ENCODE peak calls at places on chromosomes 7 and 10, in five cellular contexts. W, S, C, R and F are unnamed samples.

GRCh38 chr10:130804778-130805634 is 506.5 kb downstream of the TCERG1L start:
- DNase-seq in W (no peak), S (no peak), C (no peak), R (no peak), F (no peak)

GRCh38 chr7:103551006-103551405 is 105.0 kb upstream of the SLC26A5 start:
- DNase-seq in W (no peak), S (no peak), C (no peak), R (no peak), F (no peak)

GRCh38 chr10:29295813-29296212 is 6.9 kb downstream of the LYZL1 start:
- DNase-seq in W (no peak), S (no peak), C (no peak), R (no peak), F (no peak)

GRCh38 chr10:125017547-125018298 is 75.8 kb downstream of the ZRANB1 start:
- DNase-seq in W (no peak), S (peak), C (no peak), R (no peak), F (no peak)

GRCh38 chr7:117673839-117674238 is 194.0 kb downstream of the CFTR start:
- DNase-seq in W (no peak), S (no peak), C (peak), R (no peak), F (peak)

GRCh38 chr7:44783407-44783806 is 13.1 kb upstream of the PPIA start:
- DNase-seq in W (no peak), S (no peak), C (no peak), R (no peak), F (no peak)

GRCh38 chr10:110843031-110843430 is 28.7 kb upstream of the PDCD4 start:
- DNase-seq in W (peak), S (no peak), C (peak), R (no peak), F (no peak)

GRCh38 chr7:155591055-155591750 is 44.8 kb upstream of the CNPY1 start:
- DNase-seq in W (no peak), S (no peak), C (no peak), R (no peak), F (no peak)

GRCh38 chr7:33979807-33980355 is 74.5 kb downstream of the BMPER start:
- DNase-seq in W (no peak), S (no peak), C (peak), R (no peak), F (peak)

GRCh38 chr10:99438890-99439289 is 8.5 kb upstream of the GOT1 start:
- DNase-seq in W (no peak), S (no peak), C (no peak), R (no peak), F (no peak)

GRCh38 chr10:122239578-122240257 is 31.4 kb upstream of the BTBD16 start:
- DNase-seq in W (no peak), S (no peak), C (peak), R (peak), F (peak)

GRCh38 chr10:7945469-7946187 is 108.9 kb upstream of the GATA3 start:
- DNase-seq in W (no peak), S (no peak), C (no peak), R (no peak), F (peak)

GRCh38 chr10:58856508-58857240 is 319.8 kb upstream of the PHYHIPL start:
- DNase-seq in W (no peak), S (no peak), C (no peak), R (peak), F (peak)

GRCh38 chr7:22482476-22482875 is 17.5 kb downstream of the STEAP1B start:
- DNase-seq in W (no peak), S (peak), C (no peak), R (no peak), F (no peak)

GRCh38 chr10:110893559-110894179 is 21.9 kb downstream of the PDCD4 start:
- DNase-seq in W (no peak), S (no peak), C (peak), R (no peak), F (peak)

GRCh38 chr7:1060315-1061080 is 16.2 kb downstream of the GPR146 start:
- DNase-seq in W (peak), S (no peak), C (peak), R (peak), F (no peak)

GRCh38 chr7:22565315-22565811 is 65.4 kb upstream of the STEAP1B start:
- DNase-seq in W (no peak), S (peak), C (no peak), R (no peak), F (peak)

GRCh38 chr7:35605760-35606159 is 89.2 kb downstream of the HERPUD2 start:
- DNase-seq in W (no peak), S (no peak), C (no peak), R (no peak), F (peak)

GRCh38 chr10:49686651-49687050 is 7.2 kb downstream of the C10orf53 start:
- DNase-seq in W (no peak), S (no peak), C (no peak), R (no peak), F (no peak)

GRCh38 chr10:100731603-100732596 is 13.5 kb upstream of the PAX2 start:
- DNase-seq in W (no peak), S (peak), C (no peak), R (no peak), F (no peak)

GRCh38 chr10:21347043-21347799 is 178.3 kb downstream of the SKIDA1 start:
- DNase-seq in W (no peak), S (no peak), C (no peak), R (no peak), F (no peak)

GRCh38 chr7:36262286-36262685 is 109.2 kb downstream of the EEPD1 start:
- DNase-seq in W (no peak), S (no peak), C (no peak), R (no peak), F (no peak)

GRCh38 chr10:79140906-79141305 is 72.1 kb downstream of the ZMIZ1 start:
- DNase-seq in W (no peak), S (no peak), C (no peak), R (no peak), F (no peak)

GRCh38 chr7:102890292-102890970 is 22.4 kb upstream of the LRRC17 start:
- DNase-seq in W (no peak), S (no peak), C (peak), R (no peak), F (peak)

GRCh38 chr7:101990811-101991418 is 173.5 kb downstream of the CUX1 start:
- DNase-seq in W (peak), S (no peak), C (no peak), R (no peak), F (no peak)

GRCh38 chr10:9209105-9209798 is 1154.8 kb downstream of the GATA3 start:
- DNase-seq in W (peak), S (peak), C (peak), R (peak), F (peak)

GRCh38 chr7:128167791-128168666 is 73.0 kb upstream of the LEP start:
- DNase-seq in W (no peak), S (peak), C (no peak), R (no peak), F (no peak)

GRCh38 chr7:150823010-150823409 is 22.4 kb downstream of the TMEM176A start:
- DNase-seq in W (no peak), S (no peak), C (no peak), R (no peak), F (no peak)

GRCh38 chr7:24971333-24972165 is 8.4 kb downstream of the OSBPL3 start:
- DNase-seq in W (no peak), S (peak), C (no peak), R (no peak), F (peak)

GRCh38 chr7:38561166-38561565 is 70.0 kb downstream of the AMPH start:
- DNase-seq in W (no peak), S (no peak), C (no peak), R (no peak), F (peak)

GRCh38 chr7:148110097-148110868 is 480.3 kb upstream of the C7orf33 start:
- DNase-seq in W (no peak), S (no peak), C (peak), R (no peak), F (no peak)

GRCh38 chr7:107560898-107561516 is 2.7 kb downstream of the COG5 start:
- DNase-seq in W (no peak), S (no peak), C (no peak), R (no peak), F (no peak)

GRCh38 chr7:30091431-30092386 is 43.1 kb upstream of the MTURN start:
- DNase-seq in W (no peak), S (no peak), C (no peak), R (no peak), F (peak)

GRCh38 chr10:103932996-103933395 is 15.0 kb upstream of the STN1 start:
- DNase-seq in W (no peak), S (no peak), C (no peak), R (no peak), F (no peak)

GRCh38 chr10:4685904-4686643 is 139.9 kb upstream of the AKR1E2 start:
- DNase-seq in W (no peak), S (no peak), C (no peak), R (no peak), F (no peak)

GRCh38 chr10:58967551-58968418 is 208.7 kb upstream of the PHYHIPL start:
- DNase-seq in W (peak), S (peak), C (no peak), R (no peak), F (no peak)

GRCh38 chr10:14302035-14302434 is 28.7 kb downstream of the FRMD4A start:
- DNase-seq in W (no peak), S (no peak), C (peak), R (no peak), F (peak)
- TF ChIP-seq CTCF in W (peak), S (peak), C (peak), R (no peak), F (peak)

GRCh38 chr10:48507933-48508830 is 96.7 kb downstream of the ARHGAP22 start:
- DNase-seq in W (no peak), S (no peak), C (no peak), R (peak), F (no peak)

GRCh38 chr10:48511855-48512191 is 93.0 kb downstream of the ARHGAP22 start:
- DNase-seq in W (no peak), S (no peak), C (no peak), R (no peak), F (no peak)

GRCh38 chr10:48509061-48509772 is 95.7 kb downstream of the ARHGAP22 start:
- DNase-seq in W (no peak), S (no peak), C (no peak), R (no peak), F (no peak)

GRCh38 chr10:48511066-48511854 is 93.6 kb downstream of the ARHGAP22 start:
- DNase-seq in W (no peak), S (no peak), C (no peak), R (no peak), F (no peak)

DNA sequence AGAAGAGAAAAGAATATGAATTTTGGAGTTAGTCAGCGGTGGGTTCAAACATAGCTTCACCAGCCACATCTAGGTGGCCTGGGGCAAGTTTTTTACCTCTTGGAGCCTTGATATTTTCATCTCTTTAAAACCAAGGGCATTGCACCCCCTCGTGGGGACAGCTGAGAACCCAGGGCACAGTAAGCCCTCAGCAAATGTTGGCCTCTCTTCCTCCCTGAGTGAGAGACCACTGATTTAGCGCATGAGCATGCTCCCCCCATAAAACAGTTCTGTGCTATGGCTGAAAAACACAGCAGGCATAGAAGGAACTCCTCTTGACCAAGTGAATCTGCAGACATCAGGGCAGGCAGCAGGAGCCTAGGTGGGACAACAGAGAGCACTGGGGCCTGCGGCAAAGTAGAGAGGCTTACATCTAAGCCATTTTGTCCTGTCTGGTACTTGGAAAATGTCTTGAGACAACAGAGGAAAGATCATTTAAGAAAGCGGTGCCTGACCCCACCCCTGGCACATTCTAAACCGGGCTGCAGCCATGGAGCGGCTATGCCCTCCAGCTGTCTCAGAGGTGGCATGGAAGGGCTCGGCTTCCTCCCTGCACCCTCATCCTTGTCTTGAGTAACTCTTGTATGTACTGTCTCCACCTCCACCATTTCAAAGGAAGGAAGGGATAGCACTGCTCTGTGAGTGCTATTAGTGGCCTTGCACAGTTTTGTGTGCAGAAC is 94.7 kb downstream of the ARHGAP22 start:
- DNase-seq in W (no peak), S (no peak), C (peak), R (no peak), F (no peak)
- TF ChIP-seq CTCF in W (peak), S (no peak), C (peak), R (no peak), F (no peak)

GRCh38 chr7:65037740-65038678 is 31.5 kb upstream of the ERV3-1 start:
- DNase-seq in W (peak), S (peak), C (peak), R (peak), F (peak)
- TF ChIP-seq CTCF in W (no peak), S (peak), C (no peak), R (no peak), F (peak)

DNA sequence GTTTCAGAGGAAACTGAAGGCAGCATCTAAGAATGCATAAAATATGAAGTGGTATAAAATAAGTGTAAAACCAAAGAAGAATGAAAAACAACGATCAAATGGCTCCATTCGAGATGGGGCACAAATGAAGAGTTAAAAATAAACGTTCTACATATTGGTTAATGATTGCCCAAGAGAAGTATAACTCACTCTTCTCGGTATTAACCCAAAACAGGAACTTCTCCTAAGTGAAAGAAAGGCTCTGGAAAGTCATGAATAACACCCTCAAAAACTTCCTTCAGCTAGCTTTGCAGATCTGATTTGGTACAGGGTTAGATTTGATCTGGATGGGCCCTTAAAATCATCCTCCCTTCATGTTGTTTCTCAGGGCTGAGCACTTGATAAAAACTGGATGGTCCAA is 94.3 kb upstream of the ADO start:
- DNase-seq in W (no peak), S (no peak), C (no peak), R (no peak), F (no peak)
- TF ChIP-seq CTCF in W (no peak), S (no peak), C (no peak), R (no peak), F (no peak)

DNA sequence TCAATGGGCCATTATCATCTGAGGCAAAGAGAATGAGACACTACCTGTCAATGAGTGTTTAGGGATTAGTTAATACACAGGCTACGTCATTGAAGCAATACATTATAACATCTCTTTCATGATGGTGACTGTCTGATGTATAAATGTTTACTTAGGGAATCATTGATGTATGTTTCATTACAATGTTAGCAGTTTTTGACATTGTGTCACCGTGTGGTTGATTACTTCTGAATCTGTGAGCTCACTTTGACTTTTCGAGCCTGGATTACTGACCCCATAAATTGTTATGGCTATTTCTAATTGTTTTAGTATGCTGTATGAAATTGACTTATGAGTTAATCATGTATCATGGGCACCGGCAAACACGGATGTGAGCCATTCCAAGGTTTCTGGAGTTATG is 494.0 kb downstream of the MAGI2 start:
- DNase-seq in W (no peak), S (no peak), C (no peak), R (no peak), F (peak)
- TF ChIP-seq CTCF in W (no peak), S (no peak), C (no peak), R (no peak), F (no peak)